ENCODE peak calls at places on chromosomes 1 and 21, in five cellular contexts. Z is lung; L is activated CD8-positive, alpha-beta T cell treated with anti-CD3 and anti-CD28 coated beads for 36 hours; K is CD4-positive, alpha-beta T cell; U is GM12864. Y is an unnamed sample.

GRCh38 chr1:47449702-47450552 is 12.1 kb downstream of the FOXD2 start:
- DNase-seq in Z (peak), L (peak), K (no peak), U (no peak), Y (peak)

GRCh38 chr1:163766537-163766936 is 444.8 kb downstream of the NUF2 start:
- DNase-seq in Z (no peak), L (no peak), K (no peak), U (no peak), Y (no peak)

GRCh38 chr1:245225709-245226464 is 71.1 kb downstream of the KIF26B start:
- DNase-seq in Z (no peak), L (no peak), K (no peak), U (no peak), Y (no peak)

GRCh38 chr1:212353181-212353580 is 61.5 kb downstream of the PACC1 start:
- DNase-seq in Z (no peak), L (no peak), K (no peak), U (no peak), Y (no peak)

GRCh38 chr1:200861937-200862647 is 10.7 kb upstream of the GPR25 start:
- DNase-seq in Z (no peak), L (no peak), K (no peak), U (peak), Y (no peak)

GRCh38 chr1:22225858-22226584 is 83.1 kb upstream of the WNT4 start:
- DNase-seq in Z (no peak), L (no peak), K (no peak), U (no peak), Y (no peak)

GRCh38 chr1:212980123-212980800 is 29.9 kb downstream of the VASH2 start:
- DNase-seq in Z (no peak), L (no peak), K (no peak), U (no peak), Y (no peak)

GRCh38 chr1:180674603-180675530 is 43.0 kb downstream of the XPR1 start:
- DNase-seq in Z (no peak), L (no peak), K (no peak), U (no peak), Y (no peak)

GRCh38 chr1:55827350-55827749 is 612.2 kb upstream of the USP24 start:
- DNase-seq in Z (peak), L (no peak), K (no peak), U (no peak), Y (no peak)

GRCh38 chr21:42806489-42807140 is 72.7 kb downstream of the WDR4 start:
- DNase-seq in Z (no peak), L (no peak), K (no peak), U (no peak), Y (no peak)

DNA sequence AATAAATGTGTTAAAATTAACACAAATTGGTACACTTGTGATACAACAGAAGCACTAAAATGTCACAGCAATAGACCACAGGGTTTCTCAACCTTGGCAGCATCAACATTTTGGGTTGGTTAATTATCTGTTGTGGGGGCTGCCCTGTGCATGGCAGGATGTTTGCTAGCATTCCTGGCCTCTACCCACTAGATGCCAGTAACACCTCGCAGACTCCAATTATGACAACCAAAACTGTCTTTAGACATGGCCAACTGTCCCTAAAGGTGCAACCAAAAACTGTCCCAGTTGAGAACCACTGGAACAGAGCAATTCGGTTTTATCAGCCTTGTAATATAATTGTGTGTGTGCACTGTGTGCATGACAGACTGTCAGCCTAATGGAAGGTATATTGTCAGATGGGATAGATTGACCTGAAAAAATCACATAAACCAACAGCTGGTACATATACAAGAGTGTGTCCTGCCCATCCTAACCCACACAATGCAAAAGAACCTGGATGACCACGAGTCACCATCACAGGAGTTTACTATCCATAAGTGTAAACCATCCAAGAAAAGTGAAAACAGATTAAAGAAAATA is 13.5 kb upstream of the ERG start:
- DNase-seq in Z (no peak), L (no peak), K (no peak), U (no peak), Y (no peak)
- TF ChIP-seq CTCF in Z (no peak), L (no peak), K (no peak), U (no peak), Y (no peak)

GRCh38 chr1:214637722-214638473 is 34.9 kb downstream of the CENPF start:
- DNase-seq in Z (no peak), L (peak), K (peak), U (peak), Y (no peak)
- TF ChIP-seq CTCF in Z (peak), L (peak), K (peak), U (peak), Y (peak)

GRCh38 chr1:29240400-29240837 is 4.1 kb downstream of the PTPRU start:
- DNase-seq in Z (no peak), L (no peak), K (no peak), U (no peak), Y (no peak)
- TF ChIP-seq CTCF in Z (no peak), L (no peak), K (no peak), U (no peak), Y (no peak)

DNA sequence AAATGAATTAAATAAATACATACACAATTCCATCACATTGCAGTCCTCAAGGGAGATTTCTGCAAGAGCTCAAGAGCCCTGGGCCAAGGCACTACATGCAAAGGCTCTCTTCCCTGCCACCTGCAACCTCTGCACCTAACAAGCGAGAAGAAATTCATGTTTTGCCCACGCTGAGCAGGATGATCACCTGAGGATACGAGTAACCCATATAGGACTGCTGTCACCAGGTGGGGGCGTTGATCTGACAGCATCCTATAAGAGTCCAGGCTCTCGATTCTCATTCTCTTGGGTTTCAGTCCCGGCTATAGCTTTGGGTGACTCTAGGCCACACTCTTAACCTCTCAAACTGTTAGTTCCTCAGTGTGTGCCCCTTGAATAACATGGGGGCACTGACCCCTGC is 18.7 kb upstream of the SPOCD1 start:
- DNase-seq in Z (no peak), L (peak), K (no peak), U (no peak), Y (no peak)
- TF ChIP-seq CTCF in Z (no peak), L (no peak), K (no peak), U (peak), Y (no peak)

GRCh38 chr1:30523055-30524020 is 200.0 kb downstream of the MATN1 start:
- DNase-seq in Z (no peak), L (no peak), K (no peak), U (no peak), Y (no peak)

GRCh38 chr1:30520461-30520860 is 202.9 kb downstream of the MATN1 start:
- DNase-seq in Z (no peak), L (no peak), K (no peak), U (no peak), Y (no peak)

GRCh38 chr1:30524840-30525617 is 198.4 kb downstream of the MATN1 start:
- DNase-seq in Z (no peak), L (no peak), K (no peak), U (no peak), Y (no peak)

GRCh38 chr1:30521261-30521865 is 202.0 kb downstream of the MATN1 start:
- DNase-seq in Z (no peak), L (no peak), K (no peak), U (no peak), Y (no peak)

DNA sequence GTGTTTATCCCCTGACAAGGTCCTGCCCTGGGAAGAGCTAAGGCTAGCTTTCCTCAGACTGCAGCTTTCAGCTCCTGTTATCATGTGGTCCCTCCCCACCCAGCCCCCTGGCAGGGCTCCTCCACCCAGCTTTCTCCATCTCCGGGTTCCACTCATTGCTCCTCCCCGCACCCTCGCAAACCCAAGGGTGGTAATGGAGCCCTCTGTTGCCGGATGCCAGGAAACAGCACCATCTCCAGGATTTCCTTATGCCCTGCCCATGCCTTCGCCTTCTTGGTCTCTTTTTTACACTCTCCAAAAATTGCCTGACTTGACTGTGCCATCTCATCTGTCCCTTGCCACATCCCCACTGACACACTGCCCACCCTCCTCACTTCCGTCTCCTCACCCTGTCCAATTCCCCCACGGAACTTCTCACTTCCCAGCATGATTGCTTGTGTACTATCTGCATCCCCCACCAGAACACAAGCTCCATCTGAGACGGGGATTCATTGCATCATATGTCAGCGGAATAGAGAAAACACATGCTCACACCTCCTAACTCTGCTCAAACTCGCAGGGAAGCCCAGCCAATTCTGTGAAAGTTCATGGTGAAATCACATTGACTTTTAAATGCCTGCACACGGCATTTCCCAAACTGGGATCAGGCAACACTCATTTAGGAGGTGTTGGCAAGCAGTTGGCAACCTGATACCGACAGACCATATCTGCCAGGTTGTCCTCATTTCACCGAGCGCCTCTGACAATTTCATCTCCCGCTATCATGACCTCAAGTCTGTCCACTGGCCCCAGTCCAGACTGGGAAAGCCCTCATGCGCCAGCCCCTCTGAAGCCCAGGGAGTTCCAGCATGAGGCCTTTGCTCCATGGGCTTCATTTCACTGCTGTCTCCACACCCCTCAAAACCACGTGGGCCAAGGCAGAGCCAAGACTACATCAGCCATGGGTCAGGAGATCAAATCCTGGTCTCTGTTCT is 201.1 kb downstream of the MATN1 start:
- DNase-seq in Z (peak), L (no peak), K (no peak), U (no peak), Y (peak)
- TF ChIP-seq CTCF in Z (no peak), L (no peak), K (no peak), U (no peak), Y (no peak)

GRCh38 chr1:173666646-173667045 is 3.0 kb downstream of the ANKRD45 start:
- DNase-seq in Z (no peak), L (no peak), K (no peak), U (no peak), Y (no peak)

GRCh38 chr1:173669491-173669941 is at the start of gene ANKRD45:
- DNase-seq in Z (peak), L (peak), K (no peak), U (no peak), Y (no peak)
- TF ChIP-seq CTCF in Z (no peak), L (no peak), K (no peak), U (no peak), Y (no peak)

DNA sequence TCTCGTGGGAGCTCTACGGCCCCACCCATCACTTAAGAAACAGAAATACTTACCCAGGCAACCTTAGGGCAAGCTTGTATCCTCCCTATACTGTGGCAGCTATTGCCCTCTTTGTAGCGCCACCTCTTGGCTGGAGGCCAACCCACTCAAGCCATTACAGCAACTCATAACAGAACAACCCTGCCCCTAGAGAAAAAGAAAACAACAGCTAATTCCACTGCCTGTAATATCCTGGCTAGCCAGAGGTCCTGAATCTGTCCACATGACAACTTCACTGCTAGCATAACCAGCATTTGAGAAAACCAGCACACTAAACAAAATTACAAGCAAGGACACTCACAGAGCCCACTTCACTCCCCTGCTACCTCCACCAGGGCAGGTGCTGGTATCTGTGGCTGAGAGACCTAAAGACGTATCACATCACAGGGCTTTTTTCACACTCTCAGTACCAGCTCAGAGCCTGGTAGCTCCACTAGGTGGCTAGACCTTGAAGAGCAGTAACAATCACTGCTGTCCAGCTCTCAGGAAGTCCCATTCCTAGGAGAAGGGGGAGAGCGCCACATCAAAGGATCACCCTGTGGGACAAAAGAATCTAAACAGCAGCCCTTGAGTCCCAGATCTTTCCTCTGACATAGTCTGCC is 14.5 kb upstream of the MX1 start:
- DNase-seq in Z (peak), L (peak), K (no peak), U (no peak), Y (no peak)
- TF ChIP-seq CTCF in Z (no peak), L (no peak), K (no peak), U (peak), Y (no peak)

GRCh38 chr1:25566730-25567341 is 23.4 kb downstream of the LDLRAP1 start:
- DNase-seq in Z (no peak), L (peak), K (peak), U (no peak), Y (peak)
- TF ChIP-seq CTCF in Z (no peak), L (no peak), K (peak), U (no peak), Y (no peak)